ENCODE peak calls at places on chromosomes 6 and 20, in five cellular contexts. X is adrenal gland, Z is kidney epithelial cell, R is foreskin fibroblast, G is omental fat pad. B is an unnamed sample.

GRCh38 chr6:37366910-37367309 is 13.1 kb downstream of the RNF8 start:
- DNase-seq in R (peak), Z (no peak), G (no peak), X (no peak), B (no peak)

GRCh38 chr6:145071836-145072235 is 663.5 kb downstream of the EPM2A start:
- DNase-seq in R (peak), Z (peak), X (no peak), G (no peak), B (peak)

GRCh38 chr6:80214436-80215022 is 108.1 kb downstream of the BCKDHB start:
- DNase-seq in R (peak), Z (no peak), G (no peak), X (peak), B (peak)

GRCh38 chr6:116528800-116529199 is 16.7 kb downstream of the TRAPPC3L start:
- DNase-seq in X (no peak), G (no peak), Z (no peak), R (no peak), B (peak)

GRCh38 chr6:112502348-112503130 is 155.4 kb downstream of the RFPL4B start:
- DNase-seq in Z (no peak), X (no peak), G (no peak), R (peak), B (no peak)

GRCh38 chr6:25056130-25056529 is 120.4 kb upstream of the RIPOR2 start:
- DNase-seq in G (no peak), R (no peak), X (no peak), Z (no peak), B (no peak)

GRCh38 chr6:169070506-169071176 is 183.0 kb downstream of the THBS2 start:
- DNase-seq in R (peak), Z (peak), G (no peak), X (peak), B (peak)

GRCh38 chr20:15942130-15942529 is 631.1 kb downstream of the KIF16B start:
- DNase-seq in G (no peak), X (no peak), Z (peak), R (peak), B (no peak)

GRCh38 chr6:109229536-109229935 is 134.2 kb downstream of the CEP57L1 start:
- DNase-seq in X (no peak), G (no peak), R (peak), Z (no peak), B (peak)

GRCh38 chr20:63881451-63882226 is 13.3 kb upstream of the DNAJC5 start:
- DNase-seq in R (no peak), X (no peak), Z (no peak), G (no peak), B (no peak)

DNA sequence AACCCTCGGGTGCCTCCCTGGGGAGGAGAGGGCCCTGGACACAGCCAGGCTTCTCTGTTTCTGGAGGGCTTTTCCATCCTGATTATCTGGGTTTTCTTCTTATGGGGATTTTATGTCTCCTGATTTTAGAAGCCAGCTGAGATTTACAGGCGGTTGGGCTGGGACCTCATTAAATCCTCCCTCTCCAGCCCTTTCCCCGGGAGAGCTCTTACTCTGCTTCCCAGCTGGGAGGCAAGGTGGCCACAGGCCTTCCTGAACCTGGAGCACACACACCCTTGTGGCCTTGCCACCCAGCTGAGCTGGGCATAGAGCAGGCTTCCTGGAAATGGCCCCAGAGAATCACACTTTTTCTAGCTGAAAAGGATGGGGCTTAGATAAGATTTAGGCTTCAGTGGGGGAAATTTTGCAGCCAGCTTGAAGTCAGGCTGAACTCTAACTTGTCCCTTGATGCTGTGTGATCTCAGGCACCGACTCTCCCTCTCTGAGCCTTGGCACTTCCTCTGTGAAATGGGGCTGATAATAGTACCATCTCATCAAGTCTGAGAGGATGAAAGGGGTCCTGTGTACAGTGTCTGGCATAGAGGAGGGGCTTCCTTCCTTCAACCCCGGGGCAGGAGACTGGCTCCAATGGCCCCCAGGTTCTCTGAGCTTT is 16.6 kb downstream of the VSTM2L start:
- DNase-seq in G (no peak), R (peak), Z (no peak), X (no peak), B (no peak)
- TF ChIP-seq CTCF in G (no peak), R (no peak), Z (no peak), X (no peak), B (no peak)

DNA sequence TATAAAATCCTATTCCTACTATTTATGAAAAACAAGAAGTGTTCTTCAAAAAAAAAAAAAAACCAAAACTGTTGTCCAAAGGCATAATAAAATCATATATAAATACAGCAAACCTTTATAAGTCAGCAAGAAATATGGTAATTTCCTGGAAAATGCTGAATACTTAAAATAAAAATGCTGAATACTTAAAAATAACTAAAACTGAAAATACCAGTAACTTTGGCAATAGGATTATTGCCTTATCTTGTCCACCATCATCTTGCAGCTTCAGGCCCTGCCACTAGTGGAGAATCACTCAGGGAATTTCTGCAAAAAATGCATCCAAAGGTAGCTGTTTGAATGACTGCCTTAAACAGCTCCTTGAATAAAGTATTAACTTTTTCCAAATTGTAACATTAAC is 24.5 kb downstream of the CCNC start:
- DNase-seq in Z (no peak), X (no peak), R (no peak), G (no peak), B (no peak)
- TF ChIP-seq CTCF in Z (no peak), X (peak), R (no peak), G (no peak), B (no peak)

GRCh38 chr6:14711056-14711703 is 534.7 kb upstream of the JARID2 start:
- DNase-seq in Z (peak), X (peak), G (no peak), R (peak), B (peak)
- TF ChIP-seq CTCF in Z (peak), X (peak), G (no peak), R (peak), B (peak)

GRCh38 chr6:10954590-10955010 is 67.7 kb downstream of the SYCP2L start:
- DNase-seq in G (peak), R (peak), X (peak), Z (no peak), B (peak)
- TF ChIP-seq CTCF in G (no peak), R (peak), X (peak), Z (peak), B (peak)

DNA sequence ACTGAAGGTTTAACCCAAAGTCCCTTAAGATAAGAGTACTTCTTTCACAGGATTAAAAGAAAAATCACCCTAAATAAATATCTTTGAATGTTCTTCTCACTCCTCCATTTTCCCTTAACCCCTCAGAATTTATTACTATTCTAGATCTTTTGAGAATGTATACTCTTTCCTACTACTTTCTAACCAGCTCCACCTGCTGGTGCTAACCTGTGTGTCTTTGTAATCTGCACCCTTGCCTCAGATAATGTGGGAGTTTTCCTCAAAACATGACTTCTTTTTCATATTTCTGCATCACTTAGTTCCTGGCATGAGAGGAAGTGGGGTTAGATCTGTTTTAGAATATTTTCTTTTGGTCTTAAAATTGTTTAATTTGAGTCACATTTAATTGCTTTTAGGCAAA is 394.2 kb downstream of the BMP2 start:
- DNase-seq in R (peak), X (no peak), G (no peak), Z (no peak), B (no peak)
- TF ChIP-seq CTCF in R (peak), X (peak), G (no peak), Z (peak), B (no peak)